ENCODE peak calls at places on chromosome 3, in six cellular contexts. One of them, this sample, is unnamed.
A peak's percentile ranks its signal among the peaks of the same experiment; 100 is the strongest.

GRCh38 chr3:133269393-133269792 is 130.5 kb upstream of the BFSP2 start:
- DNase-seq in Right ventricle myocardium superior: no peak
- DNase-seq in AG10803: no peak
- DNase-seq in nephron progenitor cell: no peak
- DNase-seq in T-helper 22 cell: no peak
- DNase-seq in left ventricle myocardium superior: no peak
- DNase-seq in this sample: no peak

GRCh38 chr3:169454823-169455222 is 208.7 kb downstream of the MECOM start:
- DNase-seq in Right ventricle myocardium superior: no peak
- DNase-seq in AG10803: peak; percentile 55
- DNase-seq in nephron progenitor cell: no peak
- DNase-seq in T-helper 22 cell: no peak
- DNase-seq in left ventricle myocardium superior: no peak
- DNase-seq in this sample: no peak

GRCh38 chr3:72887723-72888545 is at the start of gene GXYLT2:
- DNase-seq in Right ventricle myocardium superior: peak; percentile 82
- DNase-seq in AG10803: peak; percentile 72
- DNase-seq in nephron progenitor cell: peak; percentile 85
- DNase-seq in T-helper 22 cell: no peak
- DNase-seq in left ventricle myocardium superior: peak; percentile 79
- DNase-seq in this sample: peak; percentile 79

GRCh38 chr3:178514411-178514800 is 21.8 kb upstream of the KCNMB2 start:
- DNase-seq in Right ventricle myocardium superior: no peak
- DNase-seq in AG10803: no peak
- DNase-seq in nephron progenitor cell: no peak
- DNase-seq in T-helper 22 cell: no peak
- DNase-seq in left ventricle myocardium superior: no peak
- DNase-seq in this sample: no peak

GRCh38 chr3:174958671-174959328 is 99.7 kb downstream of the NAALADL2 start:
- DNase-seq in Right ventricle myocardium superior: no peak
- DNase-seq in AG10803: peak; percentile 87
- DNase-seq in nephron progenitor cell: no peak
- DNase-seq in T-helper 22 cell: no peak
- DNase-seq in left ventricle myocardium superior: no peak
- DNase-seq in this sample: no peak

GRCh38 chr3:126263971-126264370 is 83.6 kb upstream of the ALDH1L1 start:
- DNase-seq in Right ventricle myocardium superior: no peak
- DNase-seq in AG10803: no peak
- DNase-seq in nephron progenitor cell: no peak
- DNase-seq in T-helper 22 cell: no peak
- DNase-seq in left ventricle myocardium superior: no peak
- DNase-seq in this sample: no peak

GRCh38 chr3:66037986-66038369 is 740 bp downstream of the MAGI1 start:
- DNase-seq in Right ventricle myocardium superior: no peak
- DNase-seq in AG10803: no peak
- DNase-seq in nephron progenitor cell: peak; percentile 53
- DNase-seq in T-helper 22 cell: no peak
- DNase-seq in left ventricle myocardium superior: peak; percentile 36
- DNase-seq in this sample: peak; percentile 27

GRCh38 chr3:79018671-79019136 is 749.1 kb downstream of the ROBO1 start:
- DNase-seq in Right ventricle myocardium superior: peak; percentile 76
- DNase-seq in AG10803: peak; percentile 74
- DNase-seq in nephron progenitor cell: peak; percentile 69
- DNase-seq in T-helper 22 cell: no peak
- DNase-seq in left ventricle myocardium superior: peak; percentile 72
- DNase-seq in this sample: peak; percentile 76

GRCh38 chr3:151015762-151016161 is 43.2 kb upstream of the CLRN1 start:
- DNase-seq in Right ventricle myocardium superior: no peak
- DNase-seq in AG10803: peak; percentile 83
- DNase-seq in nephron progenitor cell: no peak
- DNase-seq in T-helper 22 cell: no peak
- DNase-seq in left ventricle myocardium superior: no peak
- DNase-seq in this sample: no peak

GRCh38 chr3:98188553-98188952 is 22.1 kb downstream of the OR5H15 start:
- DNase-seq in Right ventricle myocardium superior: no peak
- DNase-seq in AG10803: no peak
- DNase-seq in nephron progenitor cell: no peak
- DNase-seq in T-helper 22 cell: no peak
- DNase-seq in left ventricle myocardium superior: no peak
- DNase-seq in this sample: peak; percentile 23

GRCh38 chr3:149373235-149374125 is 4.0 kb downstream of the TM4SF1 start:
- DNase-seq in Right ventricle myocardium superior: no peak
- DNase-seq in AG10803: peak; percentile 93
- DNase-seq in nephron progenitor cell: no peak
- DNase-seq in T-helper 22 cell: no peak
- DNase-seq in left ventricle myocardium superior: no peak
- DNase-seq in this sample: no peak

GRCh38 chr3:150144309-150144708 is 173.6 kb upstream of the PFN2 start:
- DNase-seq in Right ventricle myocardium superior: no peak
- DNase-seq in AG10803: no peak
- DNase-seq in nephron progenitor cell: no peak
- DNase-seq in T-helper 22 cell: no peak
- DNase-seq in left ventricle myocardium superior: no peak
- DNase-seq in this sample: no peak

GRCh38 chr3:128280466-128281455 is 127.5 kb downstream of the EEFSEC start:
- DNase-seq in Right ventricle myocardium superior: no peak
- DNase-seq in AG10803: no peak
- DNase-seq in nephron progenitor cell: no peak
- DNase-seq in T-helper 22 cell: no peak
- DNase-seq in left ventricle myocardium superior: no peak
- DNase-seq in this sample: peak; percentile 90

GRCh38 chr3:124347418-124347817 is 355.5 kb upstream of the ROPN1 start:
- DNase-seq in Right ventricle myocardium superior: no peak
- DNase-seq in AG10803: no peak
- DNase-seq in nephron progenitor cell: no peak
- DNase-seq in T-helper 22 cell: no peak
- DNase-seq in left ventricle myocardium superior: no peak
- DNase-seq in this sample: no peak

GRCh38 chr3:13019243-13019701 is 54.0 kb downstream of the IQSEC1 start:
- DNase-seq in Right ventricle myocardium superior: peak; percentile 72
- DNase-seq in AG10803: peak; percentile 87
- DNase-seq in nephron progenitor cell: peak; percentile 76
- DNase-seq in T-helper 22 cell: no peak
- DNase-seq in left ventricle myocardium superior: peak; percentile 70
- DNase-seq in this sample: peak; percentile 97

GRCh38 chr3:196604548-196604947 is 34.9 kb upstream of the NRROS start:
- DNase-seq in Right ventricle myocardium superior: no peak
- DNase-seq in AG10803: no peak
- DNase-seq in nephron progenitor cell: no peak
- DNase-seq in T-helper 22 cell: peak; percentile 34
- DNase-seq in left ventricle myocardium superior: no peak
- DNase-seq in this sample: no peak